ENCODE peak calls at places on chromosome 22, in ten cellular contexts. R is type B pancreatic cell, X is H9, F is Calu3, Z is Peyer's patch, K is MCF 10A, Y is HFFc6, C is tibial nerve, G is AG09309, O is pancreas. A is an unnamed sample.
A peak's percentile ranks its signal among the peaks of the same experiment; 100 is the strongest.

GRCh38 chr22:49373801-49374226 is 453.9 kb downstream of the BRD1 start:
- DNase-seq in R (peak; percentile 65), G (no peak), O (no peak), C (no peak), K (no peak), Z (peak; percentile 6), Y (no peak), F (no peak), X (no peak), A (no peak)

GRCh38 chr22:42868751-42869251 is 11.7 kb upstream of the ARFGAP3 start:
- DNase-seq in R (no peak), G (no peak), X (no peak), K (no peak), Z (no peak), F (no peak), C (no peak), O (peak; percentile 89), Y (no peak), A (no peak)

GRCh38 chr22:41908409-41909289 is 6.2 kb downstream of the SHISA8 start:
- DNase-seq in G (no peak), R (no peak), O (no peak), C (no peak), F (no peak), Z (peak; percentile 52), X (peak; percentile 74), Y (no peak), K (no peak), A (no peak)

GRCh38 chr22:39351689-39352214 is 2.0 kb downstream of the SYNGR1 start:
- DNase-seq in X (peak; percentile 43), Y (peak; percentile 50), O (no peak), C (no peak), R (no peak), G (no peak), K (no peak), Z (peak; percentile 79), F (no peak), A (peak; percentile 40)

GRCh38 chr22:46795845-46796565 is 33.6 kb downstream of the TBC1D22A start:
- DNase-seq in X (no peak), R (peak; percentile 42), Z (peak; percentile 1), O (no peak), G (no peak), K (no peak), F (no peak), Y (no peak), C (no peak), A (no peak)

GRCh38 chr22:46749682-46750529 is 11.9 kb upstream of the CERK start:
- DNase-seq in Z (no peak), R (no peak), X (no peak), G (no peak), F (peak; percentile 34), C (no peak), K (no peak), O (no peak), Y (peak; percentile 47), A (no peak)

GRCh38 chr22:35205141-35205775 is 52.0 kb upstream of the HMGXB4 start:
- DNase-seq in C (no peak), R (no peak), K (no peak), X (no peak), G (no peak), F (no peak), O (no peak), Y (no peak), Z (no peak), A (no peak)

GRCh38 chr22:36197065-36197440 is 4.6 kb downstream of the APOL4 start:
- DNase-seq in F (no peak), X (peak; percentile 93), G (no peak), R (peak; percentile 80), O (no peak), K (no peak), Z (no peak), C (no peak), Y (no peak), A (peak; percentile 81)

GRCh38 chr22:17846326-17846992 is 72.2 kb upstream of the BID start:
- DNase-seq in G (no peak), R (no peak), X (no peak), O (no peak), Z (no peak), K (no peak), F (no peak), C (no peak), Y (no peak), A (no peak)

GRCh38 chr22:16915711-16916110 is 90.5 kb upstream of the XKR3 start:
- DNase-seq in R (no peak), X (no peak), C (no peak), G (no peak), O (no peak), F (no peak), K (peak; percentile 21), Z (no peak), Y (no peak), A (no peak)

GRCh38 chr22:48679656-48680555 is 1147.8 kb downstream of the BRD1 start:
- DNase-seq in K (no peak), Y (no peak), G (no peak), R (no peak), F (no peak), O (no peak), X (no peak), C (no peak), Z (no peak), A (no peak)

GRCh38 chr22:38026130-38027111 is 30.8 kb upstream of the PICK1 start:
- DNase-seq in O (no peak), G (no peak), K (no peak), C (no peak), Z (no peak), R (no peak), Y (no peak), X (no peak), F (no peak), A (no peak)

DNA sequence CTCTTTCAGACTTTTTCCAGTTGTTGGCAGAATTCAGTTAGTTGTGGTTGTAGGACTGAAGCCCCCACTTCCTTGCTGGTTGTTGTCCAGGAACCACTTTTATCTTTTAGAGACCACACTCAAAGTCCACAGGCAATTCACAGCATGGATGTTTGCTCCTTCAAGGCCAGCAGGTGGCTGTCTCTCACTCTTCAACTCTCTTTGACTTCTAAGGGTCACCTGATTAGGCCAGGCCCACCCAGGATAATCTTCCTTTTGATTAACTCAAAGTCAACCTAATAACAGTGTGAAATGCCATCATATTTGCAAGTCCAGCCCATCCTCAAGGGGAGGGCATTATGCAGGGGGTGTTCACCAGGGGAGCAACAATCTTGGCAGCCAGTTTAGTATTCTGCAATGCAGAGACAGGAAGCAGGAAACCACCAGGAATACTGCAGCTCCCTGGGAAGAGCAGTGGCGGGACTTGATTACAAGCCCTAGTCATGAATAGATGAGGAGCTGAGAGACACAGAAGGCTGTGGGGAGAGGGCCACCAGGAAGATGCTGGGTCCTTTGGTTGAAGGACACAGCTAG is 52.4 kb downstream of the LRRC74B start:
- DNase-seq in R (no peak), Z (no peak), F (no peak), O (no peak), K (peak; percentile 23), C (no peak), Y (no peak), X (peak; percentile 19), G (no peak), A (no peak)
- TF ChIP-seq CTCF in R (no peak), Z (no peak), F (peak; percentile 17), O (no peak), K (no peak), C (no peak), Y (peak; percentile 51), X (peak; percentile 32), G (no peak), A (no peak)

GRCh38 chr22:20180245-20180630 is 29.4 kb upstream of the CCDC188 start:
- DNase-seq in Y (no peak), Z (no peak), O (no peak), K (no peak), C (no peak), G (no peak), F (peak; percentile 24), X (no peak), R (no peak), A (no peak)
- TF ChIP-seq CTCF in Y (peak; percentile 72), Z (no peak), O (no peak), K (no peak), C (no peak), G (peak; percentile 35), F (peak; percentile 56), X (peak; percentile 60), R (peak; percentile 61), A (peak; percentile 32)

DNA sequence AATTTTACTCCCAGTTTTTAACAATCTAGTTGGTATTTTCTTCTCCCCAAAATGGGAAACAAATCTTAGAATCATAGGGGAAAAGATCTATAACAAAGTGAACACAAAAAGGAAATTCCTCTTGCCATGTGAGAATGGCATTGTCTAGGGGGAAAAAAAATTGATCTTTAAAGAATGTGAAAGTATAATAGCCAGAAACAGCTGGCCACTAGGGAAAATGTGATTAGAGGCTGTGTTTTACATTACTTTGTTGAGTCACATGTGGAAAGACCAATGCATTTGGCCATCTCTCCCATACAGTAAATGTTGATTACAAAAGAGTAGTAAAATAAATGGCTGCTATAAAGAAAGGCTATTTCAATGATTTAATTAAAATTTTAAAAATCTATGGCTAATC is 30.7 kb downstream of the CHEK2 start:
- DNase-seq in X (no peak), Y (no peak), Z (no peak), G (no peak), R (no peak), C (no peak), K (no peak), O (no peak), F (no peak), A (peak; percentile 56)
- TF ChIP-seq CTCF in X (no peak), Y (no peak), Z (no peak), G (no peak), R (no peak), C (no peak), K (no peak), O (no peak), F (no peak), A (no peak)

DNA sequence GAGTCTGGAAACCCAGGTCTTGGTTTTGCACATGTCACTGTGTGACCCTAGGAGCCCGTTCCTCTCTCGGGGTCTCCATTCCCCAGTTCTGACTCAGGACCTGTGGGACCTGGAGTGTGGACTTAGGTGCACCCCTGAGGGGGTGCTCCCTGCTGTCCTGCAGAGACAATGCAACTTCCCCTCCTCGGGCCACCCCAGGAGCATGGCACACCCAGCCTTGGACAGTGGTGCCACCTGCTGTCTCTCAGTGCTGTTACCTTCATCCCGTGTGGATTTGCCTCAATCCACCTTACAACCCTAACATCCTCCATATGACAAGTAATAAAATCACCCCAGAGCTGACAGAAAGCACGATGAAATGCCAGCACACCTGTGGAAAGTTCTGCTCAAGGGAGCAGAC is 27.5 kb upstream of the CRYBB3 start:
- DNase-seq in F (peak; percentile 72), K (peak; percentile 39), O (no peak), R (no peak), Y (no peak), G (no peak), C (no peak), X (no peak), Z (no peak), A (no peak)
- TF ChIP-seq CTCF in F (peak; percentile 76), K (no peak), O (no peak), R (peak; percentile 36), Y (peak; percentile 25), G (no peak), C (peak; percentile 5), X (peak; percentile 56), Z (peak; percentile 54), A (no peak)

A was measured in foreskin fibroblast.